ENCODE peak calls at places on chromosome 9, in five cellular contexts. One of them, this sample, is unnamed.

GRCh38 chr9:4507306-4507705 is 17.0 kb downstream of the SLC1A1 start:
- DNase-seq in brain microvascular endothelial cell: no peak
- DNase-seq in H1: no peak
- DNase-seq in stimulated activated CD4-positive, alpha-beta T cell treated with anti-CD3 and anti-CD28 coated beads, Interleukin-2, amount 100 ng/mL, for 48 hours: no peak
- DNase-seq in NCI-H1092: no peak
- DNase-seq in this sample: no peak

GRCh38 chr9:70830618-70831017 is 290.8 kb downstream of the TRPM3 start:
- DNase-seq in brain microvascular endothelial cell: no peak
- DNase-seq in H1: no peak
- DNase-seq in stimulated activated CD4-positive, alpha-beta T cell treated with anti-CD3 and anti-CD28 coated beads, Interleukin-2, amount 100 ng/mL, for 48 hours: no peak
- DNase-seq in NCI-H1092: no peak
- DNase-seq in this sample: no peak

GRCh38 chr9:131714821-131715220 is 25.1 kb downstream of the RAPGEF1 start:
- DNase-seq in brain microvascular endothelial cell: no peak
- DNase-seq in H1: no peak
- DNase-seq in stimulated activated CD4-positive, alpha-beta T cell treated with anti-CD3 and anti-CD28 coated beads, Interleukin-2, amount 100 ng/mL, for 48 hours: no peak
- DNase-seq in NCI-H1092: no peak
- DNase-seq in this sample: no peak

GRCh38 chr9:127397722-127398647 is 1.0 kb downstream of the SLC2A8 start:
- DNase-seq in brain microvascular endothelial cell: peak
- DNase-seq in H1: peak
- DNase-seq in stimulated activated CD4-positive, alpha-beta T cell treated with anti-CD3 and anti-CD28 coated beads, Interleukin-2, amount 100 ng/mL, for 48 hours: peak
- DNase-seq in NCI-H1092: peak
- DNase-seq in this sample: peak

GRCh38 chr9:137984005-137984404 is 106.4 kb downstream of the CACNA1B start:
- DNase-seq in brain microvascular endothelial cell: no peak
- DNase-seq in H1: no peak
- DNase-seq in stimulated activated CD4-positive, alpha-beta T cell treated with anti-CD3 and anti-CD28 coated beads, Interleukin-2, amount 100 ng/mL, for 48 hours: no peak
- DNase-seq in NCI-H1092: no peak
- DNase-seq in this sample: no peak

GRCh38 chr9:118209343-118209742 is 505.1 kb downstream of the TLR4 start:
- DNase-seq in brain microvascular endothelial cell: no peak
- DNase-seq in H1: no peak
- DNase-seq in stimulated activated CD4-positive, alpha-beta T cell treated with anti-CD3 and anti-CD28 coated beads, Interleukin-2, amount 100 ng/mL, for 48 hours: no peak
- DNase-seq in NCI-H1092: no peak
- DNase-seq in this sample: no peak

GRCh38 chr9:40927260-40927631 is 201.2 kb downstream of the FOXD4L6 start:
- DNase-seq in brain microvascular endothelial cell: no peak
- DNase-seq in H1: peak
- DNase-seq in stimulated activated CD4-positive, alpha-beta T cell treated with anti-CD3 and anti-CD28 coated beads, Interleukin-2, amount 100 ng/mL, for 48 hours: no peak
- DNase-seq in NCI-H1092: no peak
- DNase-seq in this sample: peak

GRCh38 chr9:99054581-99054980 is 50.3 kb upstream of the TGFBR1 start:
- DNase-seq in brain microvascular endothelial cell: no peak
- DNase-seq in H1: no peak
- DNase-seq in stimulated activated CD4-positive, alpha-beta T cell treated with anti-CD3 and anti-CD28 coated beads, Interleukin-2, amount 100 ng/mL, for 48 hours: no peak
- DNase-seq in NCI-H1092: no peak
- DNase-seq in this sample: no peak

GRCh38 chr9:84189901-84190300 is 150.7 kb downstream of the SLC28A3 start:
- DNase-seq in brain microvascular endothelial cell: no peak
- DNase-seq in H1: no peak
- DNase-seq in stimulated activated CD4-positive, alpha-beta T cell treated with anti-CD3 and anti-CD28 coated beads, Interleukin-2, amount 100 ng/mL, for 48 hours: no peak
- DNase-seq in NCI-H1092: no peak
- DNase-seq in this sample: no peak

GRCh38 chr9:127918201-127919107 is 1.6 kb upstream of the ST6GALNAC4 start:
- DNase-seq in brain microvascular endothelial cell: no peak
- DNase-seq in H1: no peak
- DNase-seq in stimulated activated CD4-positive, alpha-beta T cell treated with anti-CD3 and anti-CD28 coated beads, Interleukin-2, amount 100 ng/mL, for 48 hours: no peak
- DNase-seq in NCI-H1092: no peak
- DNase-seq in this sample: no peak

GRCh38 chr9:70352802-70353201 is 61.7 kb downstream of the KLF9 start:
- DNase-seq in brain microvascular endothelial cell: no peak
- DNase-seq in H1: no peak
- DNase-seq in stimulated activated CD4-positive, alpha-beta T cell treated with anti-CD3 and anti-CD28 coated beads, Interleukin-2, amount 100 ng/mL, for 48 hours: no peak
- DNase-seq in NCI-H1092: no peak
- DNase-seq in this sample: no peak

GRCh38 chr9:125632321-125633115 is 74.5 kb downstream of the MAPKAP1 start:
- DNase-seq in brain microvascular endothelial cell: no peak
- DNase-seq in H1: no peak
- DNase-seq in stimulated activated CD4-positive, alpha-beta T cell treated with anti-CD3 and anti-CD28 coated beads, Interleukin-2, amount 100 ng/mL, for 48 hours: no peak
- DNase-seq in NCI-H1092: no peak
- DNase-seq in this sample: peak

GRCh38 chr9:137423810-137424291 is 658 bp downstream of the NOXA1 start:
- DNase-seq in brain microvascular endothelial cell: no peak
- DNase-seq in H1: no peak
- DNase-seq in stimulated activated CD4-positive, alpha-beta T cell treated with anti-CD3 and anti-CD28 coated beads, Interleukin-2, amount 100 ng/mL, for 48 hours: no peak
- DNase-seq in NCI-H1092: no peak
- DNase-seq in this sample: no peak

This sample was measured in stimulated activated effector memory CD8-positive, alpha-beta T cell treated with anti-CD3 and anti-CD28 coated beads, Interleukin-12 subunit alpha, Interleukin-12 subunit beta, amount 100 ng/mL, for 72 hours.